ENCODE peak calls at places on chromosomes 11 and 22, in nine cellular contexts. T, Q, F, L, O, P, A, U and N are unnamed samples.
A peak's percentile ranks its signal among the peaks of the same experiment; 100 is the strongest.

GRCh38 chr22:43711681-43712080 is 100.4 kb downstream of the EFCAB6 start:
- DNase-seq in T (no peak), Q (no peak), F (no peak), L (no peak), O (no peak), P (no peak), A (no peak), U (no peak), N (no peak)

GRCh38 chr22:31055322-31056159 is 25.6 kb upstream of the SMTN start:
- DNase-seq in T (peak; percentile 97), Q (peak; percentile 93), F (no peak), L (peak; percentile 99), O (peak; percentile 28), P (peak; percentile 60), A (peak; percentile 91), U (peak; percentile 98), N (peak; percentile 34)

GRCh38 chr22:41935015-41935908 is 8.7 kb upstream of the TNFRSF13C start:
- DNase-seq in T (no peak), Q (no peak), F (no peak), L (no peak), O (no peak), P (no peak), A (no peak), U (no peak), N (no peak)

GRCh38 chr22:37731804-37732471 is 35.1 kb downstream of the TRIOBP start:
- DNase-seq in T (no peak), Q (no peak), F (no peak), L (no peak), O (no peak), P (no peak), A (peak; percentile 66), U (no peak), N (no peak)

GRCh38 chr11:116193321-116194114 is 579.3 kb downstream of the BUD13 start:
- DNase-seq in T (peak; percentile 25), Q (peak; percentile 13), F (no peak), L (peak; percentile 32), O (peak; percentile 53), P (peak; percentile 81), A (peak; percentile 91), U (peak; percentile 78), N (peak; percentile 91)

GRCh38 chr11:113628912-113629311 is 77.2 kb downstream of the TMPRSS5 start:
- DNase-seq in T (no peak), Q (no peak), F (no peak), L (no peak), O (peak; percentile 96), P (no peak), A (no peak), U (no peak), N (no peak)

GRCh38 chr11:61477734-61478148 is 30.8 kb upstream of the LRRC10B start:
- DNase-seq in T (peak; percentile 66), Q (no peak), F (peak; percentile 10), L (no peak), O (peak; percentile 27), P (peak; percentile 85), A (peak; percentile 22), U (no peak), N (peak; percentile 24)

GRCh38 chr11:36300651-36301050 is 4.6 kb downstream of the PRR5L start:
- DNase-seq in T (peak; percentile 89), Q (peak; percentile 81), F (no peak), L (no peak), O (no peak), P (no peak), A (no peak), U (peak; percentile 67), N (no peak)

GRCh38 chr11:113615098-113615497 is 91.0 kb downstream of the TMPRSS5 start:
- DNase-seq in T (no peak), Q (no peak), F (no peak), L (no peak), O (peak; percentile 83), P (no peak), A (no peak), U (no peak), N (peak; percentile 34)

GRCh38 chr11:58924230-58924629 is 15.1 kb upstream of the GLYATL1 start:
- DNase-seq in T (no peak), Q (no peak), F (no peak), L (no peak), O (peak; percentile 57), P (no peak), A (no peak), U (no peak), N (no peak)

GRCh38 chr11:18706330-18707243 is 8.0 kb downstream of the TMEM86A start:
- DNase-seq in T (peak; percentile 28), Q (peak; percentile 12), F (peak; percentile 54), L (peak; percentile 57), O (peak; percentile 21), P (no peak), A (peak; percentile 63), U (no peak), N (peak; percentile 56)

GRCh38 chr11:62479631-62480201 is 60.9 kb downstream of the SCGB1A1 start:
- DNase-seq in T (peak; percentile 50), Q (no peak), F (no peak), L (no peak), O (no peak), P (no peak), A (no peak), U (no peak), N (no peak)

GRCh38 chr22:46777609-46777970 is 15.1 kb downstream of the TBC1D22A start:
- DNase-seq in T (no peak), Q (no peak), F (no peak), L (no peak), O (no peak), P (no peak), A (peak; percentile 63), U (no peak), N (peak; percentile 16)

GRCh38 chr11:2781413-2782274 is 81.8 kb upstream of the KCNQ1OT1 start:
- DNase-seq in T (no peak), Q (no peak), F (no peak), L (no peak), O (no peak), P (no peak), A (no peak), U (no peak), N (no peak)

GRCh38 chr22:27456696-27457503 is 344.7 kb downstream of the MN1 start:
- DNase-seq in T (peak; percentile 67), Q (peak; percentile 12), F (no peak), L (peak; percentile 98), O (no peak), P (no peak), A (peak; percentile 91), U (no peak), N (no peak)

GRCh38 chr22:43399338-43399979 is 12.4 kb upstream of the MPPED1 start:
- DNase-seq in T (no peak), Q (no peak), F (no peak), L (no peak), O (no peak), P (no peak), A (no peak), U (no peak), N (no peak)

GRCh38 chr11:119749006-119749565 is 20.1 kb upstream of the NECTIN1 start:
- DNase-seq in T (no peak), Q (no peak), F (no peak), L (no peak), O (no peak), P (no peak), A (no peak), U (no peak), N (no peak)

GRCh38 chr22:41772198-41772597 is 28.3 kb upstream of the CCDC134 start:
- DNase-seq in T (no peak), Q (no peak), F (no peak), L (peak; percentile 31), O (no peak), P (no peak), A (peak; percentile 67), U (no peak), N (no peak)

GRCh38 chr11:34358666-34359547 is 1.1 kb upstream of the ABTB2 start:
- DNase-seq in T (peak; percentile 93), Q (peak; percentile 64), F (peak; percentile 58), L (peak; percentile 58), O (peak; percentile 80), P (peak; percentile 79), A (peak; percentile 79), U (peak; percentile 26), N (peak; percentile 56)

GRCh38 chr11:33742249-33742851 is 6.1 kb upstream of the CD59 start:
- DNase-seq in T (peak; percentile 61), Q (no peak), F (no peak), L (peak; percentile 63), O (no peak), P (no peak), A (peak; percentile 37), U (no peak), N (peak; percentile 10)

GRCh38 chr11:35464308-35464707 is 45.0 kb upstream of the SLC1A2 start:
- DNase-seq in T (peak; percentile 11), Q (no peak), F (no peak), L (peak; percentile 7), O (no peak), P (no peak), A (no peak), U (no peak), N (no peak)

GRCh38 chr11:121389651-121390050 is 62.5 kb upstream of the SORL1 start:
- DNase-seq in T (no peak), Q (no peak), F (no peak), L (no peak), O (peak; percentile 92), P (peak; percentile 63), A (peak; percentile 18), U (no peak), N (no peak)

GRCh38 chr11:31801298-31801702 is 9.8 kb downstream of the PAX6 start:
- DNase-seq in T (no peak), Q (no peak), F (no peak), L (no peak), O (no peak), P (no peak), A (no peak), U (no peak), N (no peak)

GRCh38 chr11:88779551-88779950 is 286.2 kb downstream of the GRM5 start:
- DNase-seq in T (peak; percentile 5), Q (peak; percentile 41), F (no peak), L (peak; percentile 83), O (no peak), P (no peak), A (no peak), U (no peak), N (no peak)

GRCh38 chr11:126339073-126339865 is 16.2 kb upstream of the ST3GAL4 start:
- DNase-seq in T (no peak), Q (no peak), F (no peak), L (no peak), O (no peak), P (no peak), A (peak; percentile 52), U (no peak), N (no peak)

GRCh38 chr11:36376315-36376887 is 80.3 kb downstream of the PRR5L start:
- DNase-seq in T (peak; percentile 68), Q (no peak), F (no peak), L (no peak), O (no peak), P (peak; percentile 69), A (peak; percentile 55), U (no peak), N (no peak)

GRCh38 chr22:47654922-47655451 is 892.5 kb downstream of the TBC1D22A start:
- DNase-seq in T (no peak), Q (no peak), F (no peak), L (no peak), O (no peak), P (peak; percentile 1), A (no peak), U (no peak), N (no peak)

GRCh38 chr22:26547426-26547825 is 35.2 kb upstream of the TFIP11 start:
- DNase-seq in T (no peak), Q (no peak), F (no peak), L (peak; percentile 74), O (no peak), P (no peak), A (no peak), U (no peak), N (no peak)

GRCh38 chr11:65743928-65744698 is 23.5 kb upstream of the RNASEH2C start:
- DNase-seq in T (peak; percentile 25), Q (no peak), F (no peak), L (no peak), O (peak; percentile 63), P (no peak), A (peak; percentile 26), U (peak; percentile 23), N (peak; percentile 38)

GRCh38 chr11:3126207-3126865 is 38.8 kb downstream of the OSBPL5 start:
- DNase-seq in T (no peak), Q (no peak), F (no peak), L (peak; percentile 66), O (no peak), P (no peak), A (no peak), U (peak; percentile 97), N (no peak)